ENCODE peak calls at places on chromosomes 7 and 10, in five cellular contexts. L is pancreas, M is PC-3, B is DND-41, T is IMR-90. W is an unnamed sample.

GRCh38 chr10:615583-616152 is 73.8 kb downstream of the DIP2C start:
- DNase-seq in L (no peak), M (peak; percentile 82), B (no peak), T (peak; percentile 98), W (no peak)

GRCh38 chr7:155398944-155399343 is 59.0 kb upstream of the EN2 start:
- DNase-seq in L (no peak), M (no peak), B (peak; percentile 49), T (no peak), W (no peak)

GRCh38 chr7:107560898-107561516 is 2.7 kb downstream of the COG5 start:
- DNase-seq in L (no peak), M (no peak), B (peak; percentile 31), T (no peak), W (no peak)

GRCh38 chr7:42700376-42701327 is 211.2 kb downstream of the C7orf25 start:
- DNase-seq in L (no peak), M (no peak), B (no peak), T (no peak), W (no peak)

GRCh38 chr10:1434202-1434601 is 303.1 kb downstream of the ADARB2 start:
- DNase-seq in L (no peak), M (no peak), B (no peak), T (no peak), W (no peak)

GRCh38 chr10:117461766-117462423 is 80.7 kb upstream of the EMX2 start:
- DNase-seq in L (no peak), M (peak; percentile 91), B (no peak), T (peak; percentile 37), W (peak; percentile 65)

GRCh38 chr10:969473-970150 is 18.6 kb upstream of the GTPBP4 start:
- DNase-seq in L (no peak), M (no peak), B (no peak), T (no peak), W (no peak)

GRCh38 chr7:509426-509825 is 10.2 kb downstream of the PDGFA start:
- DNase-seq in L (peak; percentile 1), M (no peak), B (no peak), T (no peak), W (peak; percentile 29)

GRCh38 chr10:97224483-97225435 is 39.0 kb upstream of the SLIT1 start:
- DNase-seq in L (no peak), M (no peak), B (no peak), T (peak; percentile 41), W (no peak)

GRCh38 chr10:33193867-33194521 is 140.5 kb downstream of the NRP1 start:
- DNase-seq in L (no peak), M (peak; percentile 99), B (no peak), T (peak; percentile 74), W (no peak)

GRCh38 chr10:4070171-4070570 is 285.2 kb upstream of the KLF6 start:
- DNase-seq in L (no peak), M (no peak), B (no peak), T (no peak), W (no peak)

GRCh38 chr10:48241301-48241700 is 33.2 kb downstream of the FRMPD2 start:
- DNase-seq in L (no peak), M (no peak), B (no peak), T (no peak), W (no peak)

GRCh38 chr7:29146082-29146706 is at the start of gene CPVL:
- DNase-seq in L (peak; percentile 15), M (peak; percentile 73), B (peak; percentile 87), T (no peak), W (peak; percentile 71)

GRCh38 chr7:148135106-148135505 is 455.5 kb upstream of the C7orf33 start:
- DNase-seq in L (no peak), M (peak; percentile 42), B (no peak), T (no peak), W (no peak)

GRCh38 chr7:34064511-34065158 is 159.3 kb downstream of the BMPER start:
- DNase-seq in L (no peak), M (no peak), B (no peak), T (peak; percentile 67), W (peak; percentile 31)

GRCh38 chr7:1924185-1924817 is 254.2 kb downstream of the ELFN1 start:
- DNase-seq in L (no peak), M (no peak), B (peak; percentile 60), T (no peak), W (no peak)

GRCh38 chr7:5598261-5598761 is 174.7 kb upstream of the TNRC18 start:
- DNase-seq in L (no peak), M (no peak), B (no peak), T (no peak), W (no peak)

GRCh38 chr10:121900443-121901174 is 27.2 kb downstream of the ATE1 start:
- DNase-seq in L (peak; percentile 10), M (peak; percentile 72), B (no peak), T (peak; percentile 71), W (no peak)

GRCh38 chr7:116616555-116617059 is 55.4 kb upstream of the MET start:
- DNase-seq in L (no peak), M (peak; percentile 76), B (no peak), T (peak; percentile 36), W (no peak)

GRCh38 chr10:132164801-132165278 is 21.9 kb upstream of the DPYSL4 start:
- DNase-seq in L (no peak), M (no peak), B (no peak), T (no peak), W (peak; percentile 48)

GRCh38 chr10:69709366-69709941 is 79.4 kb downstream of the FAM241B start:
- DNase-seq in L (no peak), M (no peak), B (no peak), T (no peak), W (no peak)

DNA sequence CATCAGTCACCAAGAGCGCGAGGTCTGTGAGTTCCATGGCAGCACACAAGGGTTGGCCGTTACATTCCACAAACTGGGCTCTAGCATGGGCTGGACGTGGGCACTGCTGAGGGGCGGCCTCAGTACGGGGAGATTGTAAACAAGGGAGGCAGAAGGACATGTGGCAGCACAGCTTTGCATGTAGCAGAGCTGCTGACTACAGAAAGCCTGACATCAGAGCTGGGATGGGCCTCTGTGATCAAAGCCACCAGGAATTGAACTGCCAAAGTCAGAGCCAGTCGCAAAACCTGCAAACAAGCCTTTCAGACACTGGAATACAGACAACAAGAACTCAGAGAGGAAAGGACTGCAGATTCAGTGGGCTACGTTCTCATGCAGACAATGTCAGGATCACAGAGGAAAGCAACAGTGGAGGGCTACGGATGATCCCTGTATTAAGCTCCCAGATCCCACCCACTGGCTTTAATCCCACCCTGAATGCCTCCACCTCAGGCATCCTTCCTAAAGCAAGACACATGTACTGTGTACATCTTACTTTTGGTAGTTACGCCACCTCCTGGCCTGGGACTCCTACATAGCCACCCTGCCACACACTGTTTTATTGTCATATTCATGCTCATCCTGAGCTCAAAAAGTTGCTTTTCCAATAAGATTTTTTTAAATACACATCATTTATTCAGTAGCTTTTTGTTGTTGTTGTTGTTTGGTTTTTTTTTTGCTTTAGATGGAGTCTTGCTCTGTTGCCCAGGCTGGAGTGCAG is 291.1 kb upstream of the IMMP2L start:
- DNase-seq in L (no peak), M (no peak), B (no peak), T (no peak), W (no peak)
- TF ChIP-seq CTCF in L (no peak), M (peak; percentile 34), B (peak; percentile 48), T (peak; percentile 13), W (no peak)

GRCh38 chr10:34985823-34986222 is 104.3 kb downstream of the CUL2 start:
- DNase-seq in L (no peak), M (peak; percentile 87), B (no peak), T (no peak), W (no peak)
- TF ChIP-seq CTCF in L (peak; percentile 5), M (peak; percentile 93), B (peak; percentile 37), T (peak; percentile 37), W (no peak)

GRCh38 chr10:90779573-90779972 is 78.3 kb downstream of the HTR7 start:
- DNase-seq in L (no peak), M (peak; percentile 56), B (no peak), T (peak; percentile 6), W (no peak)
- TF ChIP-seq CTCF in L (no peak), M (peak; percentile 50), B (peak; percentile 59), T (peak; percentile 21), W (no peak)

GRCh38 chr7:118586248-118586647 is 361.7 kb downstream of the ANKRD7 start:
- DNase-seq in L (no peak), M (no peak), B (no peak), T (no peak), W (no peak)

DNA sequence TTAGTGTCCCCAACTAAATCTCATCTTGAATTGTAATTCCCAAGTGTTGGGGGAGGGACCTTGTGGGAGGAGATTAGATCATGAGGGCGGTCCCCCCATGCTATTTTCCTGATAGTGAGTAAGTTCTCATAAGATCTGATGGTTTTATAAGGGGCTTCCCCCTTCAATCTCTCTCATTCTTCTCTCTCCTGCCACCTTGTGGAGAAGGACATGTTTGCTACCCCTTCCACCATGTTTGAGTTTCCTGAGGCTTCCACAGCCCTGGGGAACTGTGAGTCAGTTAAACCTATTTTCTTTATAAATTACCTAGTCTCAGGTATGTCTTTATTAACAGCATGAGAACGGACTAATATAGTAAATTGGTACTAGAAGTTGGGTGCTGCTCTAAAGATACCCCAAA is 365.6 kb downstream of the ANKRD7 start:
- DNase-seq in L (no peak), M (peak; percentile 12), B (peak; percentile 33), T (no peak), W (no peak)
- TF ChIP-seq CTCF in L (no peak), M (peak; percentile 31), B (peak; percentile 59), T (peak; percentile 2), W (no peak)